ENCODE peak calls at places on chromosome 4, in four cellular contexts. N is adrenal gland, M is A549, V is hypothalamus. Y is an unnamed sample.
A peak's percentile ranks its signal among the peaks of the same experiment; 100 is the strongest.

GRCh38 chr4:64771149-64771548 is 361.9 kb upstream of the TECRL start:
- DNase-seq in V (no peak), M (no peak), N (no peak), Y (no peak)

GRCh38 chr4:94941706-94942105 is 184.0 kb downstream of the BMPR1B start:
- DNase-seq in M (no peak), V (no peak), N (no peak), Y (no peak)

GRCh38 chr4:1614502-1614853 is 69.6 kb downstream of the FAM53A start:
- DNase-seq in V (no peak), N (no peak), M (no peak), Y (no peak)

GRCh38 chr4:128854433-128854832 is 44.9 kb downstream of the JADE1 start:
- DNase-seq in M (no peak), N (no peak), V (no peak), Y (peak; percentile 13)

GRCh38 chr4:94463771-94464170 is 12.0 kb downstream of the PDLIM5 start:
- DNase-seq in N (no peak), V (no peak), M (no peak), Y (no peak)

GRCh38 chr4:15729910-15730533 is 27.2 kb downstream of the BST1 start:
- DNase-seq in M (peak; percentile 27), V (no peak), N (peak; percentile 23), Y (peak; percentile 31)

GRCh38 chr4:169707958-169708643 is 49.6 kb downstream of the HPF1 start:
- DNase-seq in N (no peak), V (no peak), M (no peak), Y (no peak)

GRCh38 chr4:94126669-94127068 is 81.0 kb upstream of the SMARCAD1 start:
- DNase-seq in N (no peak), M (no peak), V (no peak), Y (no peak)

GRCh38 chr4:85940131-85940530 is 419.7 kb downstream of the MAPK10 start:
- DNase-seq in N (no peak), M (no peak), V (no peak), Y (no peak)

GRCh38 chr4:10080874-10081606 is 35.6 kb downstream of the WDR1 start:
- DNase-seq in N (no peak), M (no peak), V (no peak), Y (no peak)